ENCODE peak calls at places on chromosomes 4 and X, in four cellular contexts. L is heart left ventricle, R is EL, A is GM03348. Y is an unnamed sample.

GRCh38 chr4:113781439-113782040 is 20.0 kb upstream of the CAMK2D start:
- DNase-seq in L (no peak), R (peak), A (peak), Y (peak)

GRCh38 chrX:48937065-48937907 is 18.5 kb upstream of the PIM2 start:
- DNase-seq in L (peak), R (no peak), A (peak), Y (no peak)

GRCh38 chr4:18394656-18395055 is 373.1 kb upstream of the LCORL start:
- DNase-seq in L (no peak), R (no peak), A (no peak), Y (no peak)

GRCh38 chrX:46254623-46255022 is 290.6 kb downstream of the ZNF674 start:
- DNase-seq in L (no peak), R (peak), A (no peak), Y (no peak)

GRCh38 chrX:19709812-19710518 is 177.4 kb downstream of the SH3KBP1 start:
- DNase-seq in L (no peak), R (peak), A (peak), Y (peak)

GRCh38 chr4:42596918-42597317 is 60.0 kb downstream of the ATP8A1 start:
- DNase-seq in L (no peak), R (no peak), A (no peak), Y (no peak)

GRCh38 chr4:18859468-18859867 is 837.9 kb upstream of the LCORL start:
- DNase-seq in L (no peak), R (no peak), A (no peak), Y (no peak)

GRCh38 chrX:71621644-71622346 is 3.5 kb upstream of the CXCR3 start:
- DNase-seq in L (no peak), R (no peak), A (peak), Y (no peak)

GRCh38 chrX:281166-281999 is at the start of gene PLCXD1:
- DNase-seq in L (no peak), R (no peak), A (no peak), Y (no peak)

GRCh38 chr4:252065-252601 is 53.1 kb downstream of the ZNF732 start:
- DNase-seq in L (no peak), R (no peak), A (no peak), Y (no peak)

GRCh38 chr4:158020175-158020574 is 152.7 kb downstream of the GASK1B start:
- DNase-seq in L (no peak), R (peak), A (peak), Y (peak)

GRCh38 chrX:69618803-69619202 is 2.9 kb downstream of the EDA start:
- DNase-seq in L (no peak), R (peak), A (peak), Y (peak)

GRCh38 chr4:182155806-182156205 is 87.4 kb upstream of the TENM3 start:
- DNase-seq in L (no peak), R (no peak), A (no peak), Y (no peak)

GRCh38 chr4:6308890-6309643 is 39.4 kb downstream of the WFS1 start:
- DNase-seq in L (peak), R (no peak), A (no peak), Y (no peak)

GRCh38 chr4:17013382-17014006 is 115.0 kb upstream of the LDB2 start:
- DNase-seq in L (no peak), R (peak), A (peak), Y (peak)

GRCh38 chr4:47413515-47413914 is 50.0 kb downstream of the COMMD8 start:
- DNase-seq in L (no peak), R (no peak), A (no peak), Y (no peak)

Y was measured in bronchial epithelial cell.